ENCODE peak calls at places on chromosomes 7 and 10, in five cellular contexts. One of them, this sample, is unnamed.

GRCh38 chr10:88243847-88244730 is 339.0 kb downstream of the RNLS start:
- DNase-seq in HepG2: no peak
- DNase-seq in GM12878: no peak
- DNase-seq in SK-N-SH: peak; percentile 76
- DNase-seq in K562: no peak
- DNase-seq in this sample: peak; percentile 87

GRCh38 chr7:25031432-25031831 is 51.5 kb upstream of the OSBPL3 start:
- DNase-seq in HepG2: peak; percentile 42
- DNase-seq in GM12878: no peak
- DNase-seq in SK-N-SH: no peak
- DNase-seq in K562: no peak
- DNase-seq in this sample: peak; percentile 29

GRCh38 chr10:21159669-21160068 is 262.6 kb upstream of the NEBL start:
- DNase-seq in HepG2: no peak
- DNase-seq in GM12878: no peak
- DNase-seq in SK-N-SH: no peak
- DNase-seq in K562: no peak
- DNase-seq in this sample: no peak

GRCh38 chr7:40475681-40475982 is 340.8 kb downstream of the SUGCT start:
- DNase-seq in HepG2: no peak
- DNase-seq in GM12878: no peak
- DNase-seq in SK-N-SH: no peak
- DNase-seq in K562: no peak
- DNase-seq in this sample: no peak

GRCh38 chr7:78770422-78771410 is 682.8 kb downstream of the MAGI2 start:
- DNase-seq in HepG2: no peak
- DNase-seq in GM12878: no peak
- DNase-seq in SK-N-SH: peak; percentile 47
- DNase-seq in K562: no peak
- DNase-seq in this sample: peak; percentile 71

GRCh38 chr7:137754076-137754851 is 92.5 kb downstream of the DGKI start:
- DNase-seq in HepG2: no peak
- DNase-seq in GM12878: peak; percentile 27
- DNase-seq in SK-N-SH: no peak
- DNase-seq in K562: no peak
- DNase-seq in this sample: peak; percentile 17

GRCh38 chr7:80414331-80414730 is 97.5 kb downstream of the GNAT3 start:
- DNase-seq in HepG2: no peak
- DNase-seq in GM12878: no peak
- DNase-seq in SK-N-SH: no peak
- DNase-seq in K562: no peak
- DNase-seq in this sample: no peak

GRCh38 chr7:150784954-150785353 is 15.2 kb downstream of the TMEM176B start:
- DNase-seq in HepG2: no peak
- DNase-seq in GM12878: no peak
- DNase-seq in SK-N-SH: no peak
- DNase-seq in K562: peak; percentile 3
- DNase-seq in this sample: no peak

GRCh38 chr7:75719626-75720025 is 19.1 kb downstream of the HIP1 start:
- DNase-seq in HepG2: peak; percentile 41
- DNase-seq in GM12878: no peak
- DNase-seq in SK-N-SH: no peak
- DNase-seq in K562: no peak
- DNase-seq in this sample: no peak

GRCh38 chr7:154953006-154953684 is 49.8 kb downstream of the PAXIP1 start:
- DNase-seq in HepG2: peak; percentile 38
- DNase-seq in GM12878: no peak
- DNase-seq in SK-N-SH: peak; percentile 63
- DNase-seq in K562: peak; percentile 75
- DNase-seq in this sample: peak; percentile 29
- H3K36me3 ChIP-seq in HepG2: peaks cover 49% of the 10 kb centered on the region
- H3K36me3 ChIP-seq in GM12878: peaks cover 20% of the 10 kb centered on the region
- H3K36me3 ChIP-seq in SK-N-SH: peaks cover 73% of the 10 kb centered on the region
- H3K36me3 ChIP-seq in K562: peaks cover 89% of the 10 kb centered on the region
- H3K36me3 ChIP-seq in this sample: peaks cover 25% of the 10 kb centered on the region

DNA sequence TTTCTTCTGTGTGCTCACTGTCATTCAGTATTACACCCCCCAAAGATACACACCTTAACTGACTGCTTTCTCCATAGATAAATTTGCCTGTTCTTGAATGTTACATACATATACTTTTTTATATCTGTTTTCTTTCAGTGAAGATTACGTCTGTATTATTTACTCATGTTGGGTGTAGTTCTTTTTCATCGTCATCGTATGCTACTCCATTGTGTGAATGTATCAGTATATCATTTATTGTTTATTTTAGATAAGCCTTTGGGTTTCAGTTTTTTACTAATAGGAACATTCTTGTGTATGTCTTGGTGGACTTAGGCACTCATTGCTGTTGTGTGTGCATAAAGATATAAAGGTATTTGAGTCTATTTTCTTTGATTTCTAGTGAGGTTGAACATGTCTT is 64.4 kb downstream of the SEPTIN7 start:
- DNase-seq in HepG2: no peak
- DNase-seq in GM12878: no peak
- DNase-seq in SK-N-SH: no peak
- DNase-seq in K562: no peak
- DNase-seq in this sample: no peak
- TF ChIP-seq MXI1 in HepG2: no peak
- TF ChIP-seq MXI1 in GM12878: no peak
- TF ChIP-seq MXI1 in SK-N-SH: no peak
- TF ChIP-seq MXI1 in K562: no peak
- TF ChIP-seq MXI1 in this sample: no peak

GRCh38 chr7:50377356-50377755 is 72.8 kb downstream of the FIGNL1 start:
- DNase-seq in HepG2: no peak
- DNase-seq in GM12878: no peak
- DNase-seq in SK-N-SH: no peak
- DNase-seq in K562: no peak
- DNase-seq in this sample: no peak

GRCh38 chr7:50376056-50376455 is 71.5 kb downstream of the IKZF1 start:
- DNase-seq in HepG2: no peak
- DNase-seq in GM12878: no peak
- DNase-seq in SK-N-SH: no peak
- DNase-seq in K562: no peak
- DNase-seq in this sample: no peak

GRCh38 chr7:50382455-50382854 is 67.7 kb downstream of the FIGNL1 start:
- DNase-seq in HepG2: no peak
- DNase-seq in GM12878: no peak
- DNase-seq in SK-N-SH: no peak
- DNase-seq in K562: no peak
- DNase-seq in this sample: no peak

GRCh38 chr7:50379539-50379938 is 70.6 kb downstream of the FIGNL1 start:
- DNase-seq in HepG2: no peak
- DNase-seq in GM12878: no peak
- DNase-seq in SK-N-SH: no peak
- DNase-seq in K562: no peak
- DNase-seq in this sample: no peak

DNA sequence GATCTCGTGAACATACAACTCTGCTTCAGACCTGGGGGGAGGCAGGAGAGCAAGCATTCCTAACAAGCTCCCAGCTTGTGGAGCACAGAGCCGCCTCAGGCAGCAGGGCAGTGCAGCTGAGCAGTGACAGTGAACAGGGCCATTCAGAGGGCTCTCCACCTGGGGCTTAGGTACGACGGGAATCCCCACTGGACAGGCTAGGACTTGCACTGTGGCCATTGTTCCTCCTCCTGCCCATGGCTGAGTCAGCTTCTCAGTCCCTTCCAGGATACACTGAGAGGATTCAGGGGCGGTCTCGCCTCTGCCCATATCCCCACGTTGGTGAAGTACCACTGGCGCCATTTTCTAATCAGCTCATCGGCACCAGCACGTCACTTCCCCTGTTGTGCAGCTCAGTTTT is 71.1 kb downstream of the FIGNL1 start:
- DNase-seq in HepG2: peak; percentile 1
- DNase-seq in GM12878: no peak
- DNase-seq in SK-N-SH: no peak
- DNase-seq in K562: no peak
- DNase-seq in this sample: no peak
- H3K36me3 ChIP-seq in HepG2: no peaks in the 10 kb centered on the region
- H3K36me3 ChIP-seq in GM12878: peaks cover 8% of the 10 kb centered on the region
- H3K36me3 ChIP-seq in SK-N-SH: no peaks in the 10 kb centered on the region
- H3K36me3 ChIP-seq in K562: peaks cover 94% of the 10 kb centered on the region
- H3K36me3 ChIP-seq in this sample: no peaks in the 10 kb centered on the region

GRCh38 chr7:30458311-30458710 is 20.3 kb downstream of the NOD1 start:
- DNase-seq in HepG2: no peak
- DNase-seq in GM12878: no peak
- DNase-seq in SK-N-SH: no peak
- DNase-seq in K562: no peak
- DNase-seq in this sample: no peak
- TF ChIP-seq MXI1 in HepG2: no peak
- TF ChIP-seq MXI1 in GM12878: no peak
- TF ChIP-seq MXI1 in SK-N-SH: no peak
- TF ChIP-seq MXI1 in K562: no peak
- TF ChIP-seq MXI1 in this sample: no peak

GRCh38 chr7:1887251-1887650 is 217.2 kb downstream of the ELFN1 start:
- DNase-seq in HepG2: no peak
- DNase-seq in GM12878: no peak
- DNase-seq in SK-N-SH: no peak
- DNase-seq in K562: no peak
- DNase-seq in this sample: no peak
- H3K36me3 ChIP-seq in HepG2: peaks cover 22% of the 10 kb centered on the region
- H3K36me3 ChIP-seq in GM12878: peaks cover 7% of the 10 kb centered on the region
- H3K36me3 ChIP-seq in SK-N-SH: no peaks in the 10 kb centered on the region
- H3K36me3 ChIP-seq in K562: peaks cover 21% of the 10 kb centered on the region
- H3K36me3 ChIP-seq in this sample: peaks cover 8% of the 10 kb centered on the region

GRCh38 chr10:114031113-114031512 is 12.6 kb upstream of the ADRB1 start:
- DNase-seq in HepG2: no peak
- DNase-seq in GM12878: no peak
- DNase-seq in SK-N-SH: no peak
- DNase-seq in K562: no peak
- DNase-seq in this sample: no peak
- TF ChIP-seq MXI1 in HepG2: no peak
- TF ChIP-seq MXI1 in GM12878: no peak
- TF ChIP-seq MXI1 in SK-N-SH: no peak
- TF ChIP-seq MXI1 in K562: no peak
- TF ChIP-seq MXI1 in this sample: no peak

This sample was measured in IMR-90.